ENCODE peak calls at places on chromosomes 12 and 14, in six cellular contexts. One of them, this sample, is unnamed.

GRCh38 chr12:120489018-120489417 is 6.9 kb upstream of the DYNLL1 start:
- DNase-seq in D341Med: no peak
- DNase-seq in NCI-H526: no peak
- DNase-seq in H9: no peak
- DNase-seq in GM23248: peak; percentile 27
- DNase-seq in NCI-H1417: no peak
- DNase-seq in this sample: no peak

GRCh38 chr12:5456025-5456424 is 24.1 kb downstream of the NTF3 start:
- DNase-seq in NCI-H526: no peak
- DNase-seq in D341Med: no peak
- DNase-seq in H9: no peak
- DNase-seq in NCI-H1417: no peak
- DNase-seq in GM23248: no peak
- DNase-seq in this sample: no peak

GRCh38 chr14:76375484-76375883 is 453 bp upstream of the ESRRB start:
- DNase-seq in GM23248: peak; percentile 37
- DNase-seq in D341Med: no peak
- DNase-seq in NCI-H526: no peak
- DNase-seq in H9: no peak
- DNase-seq in NCI-H1417: no peak
- DNase-seq in this sample: no peak

GRCh38 chr12:30792648-30793499 is 38.1 kb upstream of the CAPRIN2 start:
- DNase-seq in NCI-H1417: no peak
- DNase-seq in D341Med: no peak
- DNase-seq in NCI-H526: no peak
- DNase-seq in H9: no peak
- DNase-seq in GM23248: peak; percentile 73
- DNase-seq in this sample: no peak

GRCh38 chr14:91158091-91158790 is 44.4 kb downstream of the DGLUCY start:
- DNase-seq in NCI-H526: peak; percentile 60
- DNase-seq in H9: no peak
- DNase-seq in GM23248: no peak
- DNase-seq in D341Med: no peak
- DNase-seq in NCI-H1417: peak; percentile 45
- DNase-seq in this sample: no peak

GRCh38 chr12:50077099-50077498 is 8.0 kb upstream of the SMARCD1 start:
- DNase-seq in GM23248: no peak
- DNase-seq in H9: no peak
- DNase-seq in NCI-H526: no peak
- DNase-seq in D341Med: no peak
- DNase-seq in NCI-H1417: no peak
- DNase-seq in this sample: no peak

GRCh38 chr14:74938873-74939495 is 15.9 kb upstream of the RPS6KL1 start:
- DNase-seq in D341Med: no peak
- DNase-seq in H9: no peak
- DNase-seq in GM23248: no peak
- DNase-seq in NCI-H1417: no peak
- DNase-seq in NCI-H526: no peak
- DNase-seq in this sample: no peak

GRCh38 chr12:109968032-109968420 is 28.1 kb downstream of the GIT2 start:
- DNase-seq in NCI-H1417: no peak
- DNase-seq in NCI-H526: no peak
- DNase-seq in H9: no peak
- DNase-seq in GM23248: no peak
- DNase-seq in D341Med: no peak
- DNase-seq in this sample: no peak

GRCh38 chr12:19021646-19022045 is 107.9 kb upstream of the PLEKHA5 start:
- DNase-seq in NCI-H1417: no peak
- DNase-seq in H9: no peak
- DNase-seq in D341Med: no peak
- DNase-seq in NCI-H526: no peak
- DNase-seq in GM23248: no peak
- DNase-seq in this sample: no peak

GRCh38 chr12:12806784-12807516 is 6.2 kb upstream of the DDX47 start:
- DNase-seq in H9: no peak
- DNase-seq in D341Med: no peak
- DNase-seq in GM23248: no peak
- DNase-seq in NCI-H1417: no peak
- DNase-seq in NCI-H526: no peak
- DNase-seq in this sample: no peak

GRCh38 chr12:70853326-70853725 is 67.2 kb downstream of the PTPRR start:
- DNase-seq in H9: no peak
- DNase-seq in GM23248: peak; percentile 86
- DNase-seq in NCI-H526: no peak
- DNase-seq in NCI-H1417: no peak
- DNase-seq in D341Med: no peak
- DNase-seq in this sample: no peak

GRCh38 chr14:44966601-44967336 is 4.8 kb downstream of the TOGARAM1 start:
- DNase-seq in GM23248: peak; percentile 13
- DNase-seq in D341Med: no peak
- DNase-seq in NCI-H526: no peak
- DNase-seq in NCI-H1417: no peak
- DNase-seq in H9: no peak
- DNase-seq in this sample: no peak

GRCh38 chr14:65072256-65072655 is 30.1 kb downstream of the MAX start:
- DNase-seq in NCI-H1417: no peak
- DNase-seq in H9: no peak
- DNase-seq in NCI-H526: no peak
- DNase-seq in GM23248: no peak
- DNase-seq in D341Med: no peak
- DNase-seq in this sample: no peak

GRCh38 chr14:55580401-55581010 is 499 bp downstream of the KTN1 start:
- DNase-seq in NCI-H526: peak; percentile 38
- DNase-seq in GM23248: peak; percentile 67
- DNase-seq in D341Med: peak; percentile 79
- DNase-seq in H9: peak; percentile 44
- DNase-seq in NCI-H1417: no peak
- DNase-seq in this sample: peak; percentile 24

GRCh38 chr12:71602745-71603577 is 60.7 kb downstream of the ZFC3H1 start:
- DNase-seq in NCI-H526: no peak
- DNase-seq in H9: no peak
- DNase-seq in GM23248: no peak
- DNase-seq in NCI-H1417: no peak
- DNase-seq in D341Med: no peak
- DNase-seq in this sample: no peak

GRCh38 chr14:85853996-85854526 is 324.1 kb downstream of the FLRT2 start:
- DNase-seq in NCI-H1417: peak; percentile 14
- DNase-seq in H9: no peak
- DNase-seq in NCI-H526: no peak
- DNase-seq in D341Med: no peak
- DNase-seq in GM23248: peak; percentile 12
- DNase-seq in this sample: no peak

GRCh38 chr14:92945959-92946846 is 23.3 kb downstream of the CHGA start:
- DNase-seq in NCI-H526: no peak
- DNase-seq in GM23248: peak; percentile 21
- DNase-seq in D341Med: no peak
- DNase-seq in NCI-H1417: no peak
- DNase-seq in H9: no peak
- DNase-seq in this sample: no peak

GRCh38 chr12:2247109-2247508 is 194.3 kb downstream of the CACNA1C start:
- DNase-seq in NCI-H1417: no peak
- DNase-seq in H9: no peak
- DNase-seq in D341Med: no peak
- DNase-seq in NCI-H526: peak; percentile 55
- DNase-seq in GM23248: no peak
- DNase-seq in this sample: no peak

GRCh38 chr12:82698959-82699358 is 12.3 kb downstream of the TMTC2 start:
- DNase-seq in D341Med: no peak
- DNase-seq in NCI-H526: no peak
- DNase-seq in GM23248: no peak
- DNase-seq in H9: no peak
- DNase-seq in NCI-H1417: no peak
- DNase-seq in this sample: no peak

GRCh38 chr12:13005649-13006048 is 5.6 kb upstream of the HEBP1 start:
- DNase-seq in H9: no peak
- DNase-seq in GM23248: no peak
- DNase-seq in NCI-H1417: no peak
- DNase-seq in D341Med: no peak
- DNase-seq in NCI-H526: no peak
- DNase-seq in this sample: no peak

GRCh38 chr14:101564819-101565698 is 3.8 kb downstream of the DIO3 start:
- DNase-seq in NCI-H526: no peak
- DNase-seq in D341Med: no peak
- DNase-seq in NCI-H1417: no peak
- DNase-seq in GM23248: no peak
- DNase-seq in H9: peak; percentile 62
- DNase-seq in this sample: no peak

GRCh38 chr14:75088566-75089373 is 19.3 kb downstream of the ZC2HC1C start:
- DNase-seq in NCI-H526: peak; percentile 2
- DNase-seq in NCI-H1417: peak; percentile 73
- DNase-seq in D341Med: peak; percentile 64
- DNase-seq in GM23248: peak; percentile 76
- DNase-seq in H9: peak; percentile 46
- DNase-seq in this sample: no peak

GRCh38 chr14:50768693-50769092 is 62.3 kb downstream of the NIN start:
- DNase-seq in NCI-H1417: no peak
- DNase-seq in H9: no peak
- DNase-seq in NCI-H526: no peak
- DNase-seq in GM23248: peak; percentile 78
- DNase-seq in D341Med: no peak
- DNase-seq in this sample: no peak

GRCh38 chr12:121248611-121249010 is 38.7 kb downstream of the P2RX4 start:
- DNase-seq in D341Med: no peak
- DNase-seq in NCI-H1417: no peak
- DNase-seq in NCI-H526: no peak
- DNase-seq in H9: no peak
- DNase-seq in GM23248: no peak
- DNase-seq in this sample: no peak

GRCh38 chr12:108772247-108772646 is 40.9 kb upstream of the CORO1C start:
- DNase-seq in NCI-H526: no peak
- DNase-seq in GM23248: peak; percentile 22
- DNase-seq in D341Med: no peak
- DNase-seq in H9: no peak
- DNase-seq in NCI-H1417: no peak
- DNase-seq in this sample: no peak

GRCh38 chr12:65505321-65506121 is 227.0 kb downstream of the MSRB3 start:
- DNase-seq in H9: no peak
- DNase-seq in NCI-H1417: no peak
- DNase-seq in GM23248: no peak
- DNase-seq in D341Med: no peak
- DNase-seq in NCI-H526: no peak
- DNase-seq in this sample: no peak

GRCh38 chr12:52434760-52435530 is 774 bp upstream of the KRT75 start:
- DNase-seq in GM23248: peak; percentile 29
- DNase-seq in H9: peak; percentile 12
- DNase-seq in D341Med: no peak
- DNase-seq in NCI-H1417: no peak
- DNase-seq in NCI-H526: no peak
- DNase-seq in this sample: no peak

GRCh38 chr12:22539055-22539454 is 5.3 kb downstream of the C2CD5 start:
- DNase-seq in GM23248: no peak
- DNase-seq in NCI-H1417: no peak
- DNase-seq in NCI-H526: no peak
- DNase-seq in H9: no peak
- DNase-seq in D341Med: no peak
- DNase-seq in this sample: no peak